ENCODE peak calls at places on chromosomes 5 and 9, in nine cellular contexts. X is adrenal gland, G is sigmoid colon, L is upper lobe of left lung, D is heart left ventricle, O is thyroid gland, P is HepG2, Z is ovary, S is gastrocnemius medialis. U is an unnamed sample.

GRCh38 chr5:171162602-171163001 is 146.4 kb upstream of the TLX3 start:
- DNase-seq in X (peak; percentile 2), G (no peak), L (no peak), D (no peak), O (no peak), P (no peak), Z (no peak), S (no peak), U (no peak)

GRCh38 chr5:2691530-2691929 is 59.9 kb downstream of the IRX2 start:
- DNase-seq in X (no peak), G (no peak), L (no peak), D (no peak), O (no peak), P (no peak), Z (no peak), S (no peak), U (no peak)

GRCh38 chr5:39062530-39062929 is 11.7 kb downstream of the RICTOR start:
- DNase-seq in X (no peak), G (no peak), L (no peak), D (no peak), O (no peak), P (no peak), Z (no peak), S (no peak), U (no peak)

GRCh38 chr9:27193886-27194285 is 84.9 kb downstream of the TEK start:
- DNase-seq in X (no peak), G (no peak), L (no peak), D (no peak), O (no peak), P (no peak), Z (no peak), S (no peak), U (no peak)

GRCh38 chr9:69097053-69097452 is 61.5 kb downstream of the FXN start:
- DNase-seq in X (no peak), G (no peak), L (no peak), D (no peak), O (no peak), P (no peak), Z (no peak), S (no peak), U (no peak)

GRCh38 chr5:57839025-57839424 is 356.4 kb upstream of the ACTBL2 start:
- DNase-seq in X (no peak), G (no peak), L (no peak), D (no peak), O (no peak), P (no peak), Z (no peak), S (no peak), U (no peak)

GRCh38 chr5:3595102-3595961 is at the start of gene IRX1:
- DNase-seq in X (no peak), G (no peak), L (peak; percentile 91), D (no peak), O (no peak), P (no peak), Z (no peak), S (no peak), U (no peak)

GRCh38 chr5:35778259-35778769 is 78.4 kb upstream of the IL7R start:
- DNase-seq in X (no peak), G (no peak), L (no peak), D (no peak), O (no peak), P (no peak), Z (no peak), S (no peak), U (no peak)

GRCh38 chr9:9752722-9753121 is 860.1 kb downstream of the PTPRD start:
- DNase-seq in X (peak; percentile 5), G (no peak), L (no peak), D (no peak), O (peak; percentile 21), P (peak; percentile 58), Z (no peak), S (no peak), U (no peak)

GRCh38 chr9:126401107-126401506 is 74.5 kb downstream of the MVB12B start:
- DNase-seq in X (no peak), G (no peak), L (no peak), D (no peak), O (no peak), P (no peak), Z (no peak), S (no peak), U (no peak)

GRCh38 chr5:171589461-171589860 is 170.0 kb downstream of the FGF18 start:
- DNase-seq in X (no peak), G (no peak), L (no peak), D (no peak), O (no peak), P (no peak), Z (no peak), S (no peak), U (no peak)

GRCh38 chr9:31119882-31120481 is 1264.5 kb upstream of the ACO1 start:
- DNase-seq in X (peak; percentile 39), G (no peak), L (no peak), D (no peak), O (no peak), P (peak; percentile 19), Z (peak; percentile 19), S (no peak), U (no peak)

GRCh38 chr9:99430301-99430700 is 208.2 kb downstream of the SEC61B start:
- DNase-seq in X (no peak), G (no peak), L (no peak), D (no peak), O (no peak), P (no peak), Z (no peak), S (no peak), U (no peak)

GRCh38 chr9:95171001-95171400 is 146.5 kb downstream of the FANCC start:
- DNase-seq in X (no peak), G (no peak), L (no peak), D (no peak), O (no peak), P (no peak), Z (no peak), S (no peak), U (no peak)

GRCh38 chr5:113606298-113607134 is 93.0 kb downstream of the YTHDC2 start:
- DNase-seq in X (peak; percentile 72), G (no peak), L (no peak), D (peak; percentile 49), O (peak; percentile 32), P (peak; percentile 61), Z (peak; percentile 55), S (no peak), U (no peak)

GRCh38 chr5:88694087-88694703 is 188.8 kb downstream of the MEF2C start:
- DNase-seq in X (no peak), G (no peak), L (peak; percentile 49), D (no peak), O (no peak), P (no peak), Z (no peak), S (no peak), U (peak; percentile 38)

GRCh38 chr5:72633649-72634048 is 126.4 kb upstream of the ZNF366 start:
- DNase-seq in X (no peak), G (no peak), L (no peak), D (no peak), O (no peak), P (no peak), Z (no peak), S (no peak), U (no peak)

GRCh38 chr5:132066871-132067270 is 6.4 kb downstream of the IL3 start:
- DNase-seq in X (no peak), G (no peak), L (no peak), D (no peak), O (no peak), P (no peak), Z (no peak), S (no peak), U (peak; percentile 62)

GRCh38 chr5:79503794-79504495 is 10.0 kb downstream of the HOMER1 start:
- DNase-seq in X (no peak), G (no peak), L (no peak), D (no peak), O (no peak), P (no peak), Z (no peak), S (no peak), U (no peak)

GRCh38 chr5:167587768-167588167 is 703.7 kb upstream of the WWC1 start:
- DNase-seq in X (peak; percentile 4), G (no peak), L (no peak), D (no peak), O (peak; percentile 28), P (peak; percentile 11), Z (no peak), S (no peak), U (no peak)

GRCh38 chr9:87732756-87733155 is 6.8 kb downstream of the CTSL start:
- DNase-seq in X (no peak), G (no peak), L (no peak), D (no peak), O (no peak), P (no peak), Z (no peak), S (no peak), U (no peak)

GRCh38 chr5:177457239-177458121 is 10.9 kb downstream of the PRR7 start:
- DNase-seq in X (peak; percentile 89), G (peak; percentile 93), L (peak; percentile 84), D (peak; percentile 78), O (peak; percentile 84), P (peak; percentile 97), Z (peak; percentile 77), S (peak; percentile 80), U (peak; percentile 86)

GRCh38 chr9:77952641-77953341 is 78.8 kb downstream of the GNAQ start:
- DNase-seq in X (no peak), G (no peak), L (no peak), D (no peak), O (no peak), P (no peak), Z (no peak), S (no peak), U (no peak)

GRCh38 chr9:114538241-114538640 is 33.0 kb upstream of the WHRN start:
- DNase-seq in X (no peak), G (no peak), L (no peak), D (no peak), O (peak; percentile 14), P (peak; percentile 37), Z (no peak), S (no peak), U (peak; percentile 78)
- TF ChIP-seq POLR2A in X (no peak), G (no peak), L (no peak), D (no peak), O (no peak), P (no peak), Z (no peak), S (no peak), U (no peak)

GRCh38 chr9:133641396-133641655 is 5.2 kb downstream of the DBH start:
- DNase-seq in X (no peak), G (no peak), L (no peak), D (no peak), O (no peak), P (no peak), Z (no peak), S (no peak), U (no peak)
- H3K27me3 ChIP-seq in X (no peaks in the 10 kb centered on the region), G (no peaks in the 10 kb centered on the region), L (no peaks in the 10 kb centered on the region), D (peaks cover 9% of the 10 kb centered on the region), O (no peaks in the 10 kb centered on the region), P (peaks cover 100% of the 10 kb centered on the region), Z (no peaks in the 10 kb centered on the region), S (no peaks in the 10 kb centered on the region), U (no peaks in the 10 kb centered on the region)

GRCh38 chr5:140322751-140323731 is 20.1 kb upstream of the PFDN1 start:
- DNase-seq in X (peak; percentile 72), G (peak; percentile 76), L (peak; percentile 62), D (peak; percentile 42), O (peak; percentile 81), P (peak; percentile 72), Z (no peak), S (peak; percentile 31), U (no peak)
- H3K4me1 ChIP-seq in X (peaks cover 39% of the 10 kb centered on the region), G (peaks cover 43% of the 10 kb centered on the region), L (peaks cover 42% of the 10 kb centered on the region), D (peaks cover 48% of the 10 kb centered on the region), O (peaks cover 43% of the 10 kb centered on the region), P (peaks cover 74% of the 10 kb centered on the region), Z (peaks cover 8% of the 10 kb centered on the region), S (peaks cover 26% of the 10 kb centered on the region), U (peaks cover 63% of the 10 kb centered on the region)

GRCh38 chr5:59021837-59022514 is 439.1 kb downstream of the RAB3C start:
- DNase-seq in X (no peak), G (peak; percentile 81), L (no peak), D (peak; percentile 23), O (peak; percentile 69), P (no peak), Z (no peak), S (peak; percentile 80), U (no peak)
- TF ChIP-seq POLR2A in X (no peak), G (no peak), L (no peak), D (no peak), O (no peak), P (no peak), Z (no peak), S (no peak), U (no peak)